ENCODE peak calls at places on chromosomes 6 and 20, in eight cellular contexts. One of them, this sample, is unnamed.

GRCh38 chr20:7723284-7723683 is 217.0 kb downstream of the HAO1 start:
- DNase-seq in fibroblast of lung: peak; percentile 52
- DNase-seq in MM.1S: no peak
- DNase-seq in GM23248: peak; percentile 73
- DNase-seq in PC-9: no peak
- DNase-seq in HepG2: no peak
- DNase-seq in PC-3: peak; percentile 80
- DNase-seq in astrocyte: peak; percentile 53
- DNase-seq in this sample: no peak

GRCh38 chr6:158496700-158497099 is 63.2 kb upstream of the TMEM181 start:
- DNase-seq in GM23248: no peak
- DNase-seq in astrocyte: no peak
- DNase-seq in PC-9: no peak
- DNase-seq in HepG2: no peak
- DNase-seq in MM.1S: no peak
- DNase-seq in fibroblast of lung: no peak
- DNase-seq in PC-3: no peak
- DNase-seq in this sample: peak; percentile 29

GRCh38 chr6:166289181-166290061 is 18.8 kb downstream of the PRR18 start:
- DNase-seq in astrocyte: no peak
- DNase-seq in PC-3: no peak
- DNase-seq in GM23248: no peak
- DNase-seq in HepG2: no peak
- DNase-seq in fibroblast of lung: no peak
- DNase-seq in PC-9: no peak
- DNase-seq in MM.1S: no peak
- DNase-seq in this sample: no peak

GRCh38 chr20:43590036-43590391 is 723 bp upstream of the IFT52 start:
- DNase-seq in PC-9: no peak
- DNase-seq in fibroblast of lung: no peak
- DNase-seq in astrocyte: no peak
- DNase-seq in GM23248: no peak
- DNase-seq in MM.1S: no peak
- DNase-seq in PC-3: no peak
- DNase-seq in HepG2: peak; percentile 30
- DNase-seq in this sample: peak; percentile 67

GRCh38 chr6:168125429-168126001 is 46.5 kb upstream of the FRMD1 start:
- DNase-seq in GM23248: no peak
- DNase-seq in astrocyte: no peak
- DNase-seq in fibroblast of lung: no peak
- DNase-seq in PC-9: no peak
- DNase-seq in MM.1S: no peak
- DNase-seq in PC-3: no peak
- DNase-seq in HepG2: no peak
- DNase-seq in this sample: no peak

GRCh38 chr6:66568271-66568670 is 861.2 kb upstream of the EYS start:
- DNase-seq in PC-9: no peak
- DNase-seq in PC-3: no peak
- DNase-seq in astrocyte: no peak
- DNase-seq in HepG2: peak; percentile 55
- DNase-seq in GM23248: no peak
- DNase-seq in MM.1S: no peak
- DNase-seq in fibroblast of lung: no peak
- DNase-seq in this sample: peak; percentile 3

GRCh38 chr6:54191460-54191859 is 80.2 kb downstream of the MLIP start:
- DNase-seq in astrocyte: peak; percentile 33
- DNase-seq in MM.1S: no peak
- DNase-seq in fibroblast of lung: peak; percentile 52
- DNase-seq in GM23248: peak; percentile 32
- DNase-seq in HepG2: no peak
- DNase-seq in PC-9: no peak
- DNase-seq in PC-3: peak; percentile 7
- DNase-seq in this sample: no peak

GRCh38 chr6:20918868-20919267 is 384.6 kb downstream of the CDKAL1 start:
- DNase-seq in MM.1S: no peak
- DNase-seq in HepG2: no peak
- DNase-seq in PC-9: no peak
- DNase-seq in PC-3: no peak
- DNase-seq in astrocyte: peak; percentile 49
- DNase-seq in fibroblast of lung: peak; percentile 43
- DNase-seq in GM23248: no peak
- DNase-seq in this sample: no peak

GRCh38 chr6:98834060-98835031 is at the start of gene POU3F2:
- DNase-seq in HepG2: peak; percentile 57
- DNase-seq in fibroblast of lung: peak; percentile 99
- DNase-seq in PC-3: peak; percentile 61
- DNase-seq in GM23248: peak; percentile 72
- DNase-seq in PC-9: peak; percentile 52
- DNase-seq in MM.1S: peak; percentile 92
- DNase-seq in astrocyte: peak; percentile 98
- DNase-seq in this sample: peak; percentile 99

GRCh38 chr20:62704341-62704948 is 4.2 kb upstream of the NTSR1 start:
- DNase-seq in fibroblast of lung: peak; percentile 92
- DNase-seq in MM.1S: no peak
- DNase-seq in astrocyte: peak; percentile 86
- DNase-seq in GM23248: peak; percentile 92
- DNase-seq in PC-3: peak; percentile 99
- DNase-seq in HepG2: peak; percentile 67
- DNase-seq in PC-9: peak; percentile 98
- DNase-seq in this sample: no peak

GRCh38 chr6:1665214-1665613 is 55.5 kb downstream of the FOXC1 start:
- DNase-seq in GM23248: no peak
- DNase-seq in astrocyte: no peak
- DNase-seq in fibroblast of lung: no peak
- DNase-seq in PC-9: no peak
- DNase-seq in HepG2: no peak
- DNase-seq in PC-3: no peak
- DNase-seq in MM.1S: no peak
- DNase-seq in this sample: no peak

GRCh38 chr6:1670711-1671462 is 61.2 kb downstream of the FOXC1 start:
- DNase-seq in HepG2: no peak
- DNase-seq in fibroblast of lung: peak; percentile 85
- DNase-seq in PC-3: no peak
- DNase-seq in PC-9: peak; percentile 69
- DNase-seq in astrocyte: peak; percentile 81
- DNase-seq in GM23248: no peak
- DNase-seq in MM.1S: no peak
- DNase-seq in this sample: peak; percentile 44

GRCh38 chr6:1669996-1670395 is 60.3 kb downstream of the FOXC1 start:
- DNase-seq in fibroblast of lung: no peak
- DNase-seq in PC-3: no peak
- DNase-seq in astrocyte: no peak
- DNase-seq in GM23248: no peak
- DNase-seq in MM.1S: no peak
- DNase-seq in PC-9: no peak
- DNase-seq in HepG2: no peak
- DNase-seq in this sample: no peak

GRCh38 chr6:1667805-1668175 is 58.1 kb downstream of the FOXC1 start:
- DNase-seq in fibroblast of lung: no peak
- DNase-seq in HepG2: no peak
- DNase-seq in PC-3: no peak
- DNase-seq in PC-9: no peak
- DNase-seq in GM23248: no peak
- DNase-seq in astrocyte: no peak
- DNase-seq in MM.1S: no peak
- DNase-seq in this sample: no peak

DNA sequence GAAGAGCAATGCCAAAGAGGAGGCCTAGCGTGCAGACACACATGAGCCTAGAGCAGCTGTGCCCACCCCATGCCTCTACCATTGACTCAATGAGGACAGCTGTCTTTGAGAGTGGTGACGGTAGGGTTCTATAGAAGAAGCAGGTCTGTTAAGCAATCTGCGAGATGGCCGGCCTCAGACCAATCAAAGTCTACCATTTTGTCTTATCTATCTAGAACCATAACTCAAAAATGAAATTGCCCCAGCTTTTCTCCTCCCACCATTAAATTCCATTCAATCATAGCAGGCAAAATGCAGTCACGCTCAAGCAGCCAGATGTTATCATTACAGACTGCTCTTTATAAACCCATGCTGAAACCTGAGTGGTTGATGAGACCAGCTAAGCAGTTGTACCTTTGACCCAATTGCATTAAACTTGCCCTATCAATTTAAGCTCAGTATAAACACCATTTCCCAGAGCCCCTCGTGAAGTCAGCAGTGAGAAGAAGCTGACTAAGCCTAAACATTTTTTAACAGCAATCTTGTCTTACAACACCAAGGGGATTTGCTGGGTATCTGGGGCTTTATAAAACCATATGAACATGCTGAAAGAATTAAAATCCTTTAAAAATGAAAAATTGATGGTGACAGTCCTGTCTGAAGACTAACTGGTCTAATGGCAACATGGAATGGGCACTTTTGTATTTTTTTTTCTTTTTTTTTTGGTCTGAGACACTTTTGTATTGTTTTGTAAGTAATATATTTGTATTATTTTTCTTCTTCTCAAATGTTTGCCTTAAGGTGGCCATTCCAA is 57.5 kb downstream of the FOXC1 start:
- DNase-seq in PC-3: no peak
- DNase-seq in GM23248: no peak
- DNase-seq in astrocyte: peak; percentile 10
- DNase-seq in HepG2: no peak
- DNase-seq in MM.1S: no peak
- DNase-seq in PC-9: no peak
- DNase-seq in fibroblast of lung: peak; percentile 8
- DNase-seq in this sample: no peak
- TF ChIP-seq EZH2 in PC-3: no peak
- TF ChIP-seq EZH2 in GM23248: no peak
- TF ChIP-seq EZH2 in astrocyte: no peak
- TF ChIP-seq EZH2 in HepG2: no peak
- TF ChIP-seq EZH2 in MM.1S: no peak
- TF ChIP-seq EZH2 in PC-9: no peak
- TF ChIP-seq EZH2 in fibroblast of lung: no peak
- TF ChIP-seq EZH2 in this sample: no peak

DNA sequence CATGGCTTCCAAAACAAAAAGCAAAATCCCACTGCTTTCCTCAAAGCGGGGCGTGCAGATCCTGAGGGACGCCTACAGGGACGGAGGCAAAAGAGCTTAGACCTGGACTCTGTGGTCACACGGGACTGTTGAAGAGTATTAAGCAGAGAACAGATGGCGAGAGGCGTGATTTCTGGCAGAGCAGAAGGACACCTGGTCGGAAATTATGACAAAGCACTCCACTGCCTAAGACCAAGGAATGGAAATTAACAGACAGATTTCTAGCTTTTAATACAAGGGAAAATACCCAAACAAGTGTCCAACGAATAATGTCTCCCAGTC is 15.4 kb downstream of the CST7 start:
- DNase-seq in HepG2: no peak
- DNase-seq in GM23248: no peak
- DNase-seq in astrocyte: no peak
- DNase-seq in fibroblast of lung: no peak
- DNase-seq in PC-9: no peak
- DNase-seq in PC-3: no peak
- DNase-seq in MM.1S: no peak
- DNase-seq in this sample: no peak
- H3K36me3 ChIP-seq in HepG2: peaks cover 86% of the 10 kb centered on the region
- H3K36me3 ChIP-seq in GM23248: no peaks in the 10 kb centered on the region
- H3K36me3 ChIP-seq in astrocyte: peaks cover 9% of the 10 kb centered on the region
- H3K36me3 ChIP-seq in fibroblast of lung: peaks cover 11% of the 10 kb centered on the region
- H3K36me3 ChIP-seq in PC-9: peaks cover 1% of the 10 kb centered on the region
- H3K36me3 ChIP-seq in PC-3: peaks cover 24% of the 10 kb centered on the region
- H3K36me3 ChIP-seq in MM.1S: peaks cover 8% of the 10 kb centered on the region
- H3K36me3 ChIP-seq in this sample: no peaks in the 10 kb centered on the region

GRCh38 chr20:31662372-31662854 is 24.7 kb downstream of the COX4I2 start:
- DNase-seq in HepG2: no peak
- DNase-seq in fibroblast of lung: no peak
- DNase-seq in astrocyte: no peak
- DNase-seq in PC-9: no peak
- DNase-seq in MM.1S: no peak
- DNase-seq in PC-3: no peak
- DNase-seq in GM23248: no peak
- DNase-seq in this sample: no peak

GRCh38 chr20:31664696-31665354 is 27.1 kb downstream of the COX4I2 start:
- DNase-seq in astrocyte: no peak
- DNase-seq in PC-9: peak; percentile 20
- DNase-seq in HepG2: no peak
- DNase-seq in PC-3: no peak
- DNase-seq in MM.1S: no peak
- DNase-seq in GM23248: no peak
- DNase-seq in fibroblast of lung: no peak
- DNase-seq in this sample: no peak

GRCh38 chr20:31663838-31664695 is 26.4 kb downstream of the COX4I2 start:
- DNase-seq in PC-3: peak; percentile 32
- DNase-seq in astrocyte: no peak
- DNase-seq in MM.1S: no peak
- DNase-seq in PC-9: no peak
- DNase-seq in GM23248: no peak
- DNase-seq in HepG2: peak; percentile 97
- DNase-seq in fibroblast of lung: no peak
- DNase-seq in this sample: no peak

GRCh38 chr20:31661625-31662371 is 24.1 kb downstream of the COX4I2 start:
- DNase-seq in PC-3: peak; percentile 68
- DNase-seq in astrocyte: peak; percentile 44
- DNase-seq in HepG2: peak; percentile 76
- DNase-seq in GM23248: peak; percentile 86
- DNase-seq in PC-9: peak; percentile 73
- DNase-seq in MM.1S: peak; percentile 73
- DNase-seq in fibroblast of lung: peak; percentile 69
- DNase-seq in this sample: peak; percentile 90

GRCh38 chr20:31663524-31663837 is 25.8 kb downstream of the COX4I2 start:
- DNase-seq in MM.1S: no peak
- DNase-seq in GM23248: no peak
- DNase-seq in fibroblast of lung: no peak
- DNase-seq in HepG2: no peak
- DNase-seq in astrocyte: no peak
- DNase-seq in PC-3: no peak
- DNase-seq in PC-9: no peak
- DNase-seq in this sample: no peak
- TF ChIP-seq EZH2 in MM.1S: no peak
- TF ChIP-seq EZH2 in GM23248: no peak
- TF ChIP-seq EZH2 in fibroblast of lung: no peak
- TF ChIP-seq EZH2 in HepG2: no peak
- TF ChIP-seq EZH2 in astrocyte: no peak
- TF ChIP-seq EZH2 in PC-3: no peak
- TF ChIP-seq EZH2 in PC-9: no peak
- TF ChIP-seq EZH2 in this sample: no peak

GRCh38 chr6:44257007-44257752 is at the start of gene SLC35B2:
- DNase-seq in fibroblast of lung: peak; percentile 81
- DNase-seq in PC-3: peak; percentile 72
- DNase-seq in astrocyte: peak; percentile 60
- DNase-seq in HepG2: peak; percentile 88
- DNase-seq in MM.1S: peak; percentile 69
- DNase-seq in PC-9: peak; percentile 79
- DNase-seq in GM23248: peak; percentile 84
- DNase-seq in this sample: peak; percentile 93

GRCh38 chr6:44256291-44257006 is 879 bp downstream of the SLC35B2 start:
- DNase-seq in astrocyte: no peak
- DNase-seq in HepG2: no peak
- DNase-seq in PC-3: peak; percentile 45
- DNase-seq in GM23248: no peak
- DNase-seq in PC-9: peak; percentile 16
- DNase-seq in MM.1S: peak; percentile 18
- DNase-seq in fibroblast of lung: no peak
- DNase-seq in this sample: no peak

GRCh38 chr6:44258325-44258863 is 1.1 kb upstream of the SLC35B2 start:
- DNase-seq in PC-3: no peak
- DNase-seq in astrocyte: no peak
- DNase-seq in fibroblast of lung: no peak
- DNase-seq in HepG2: no peak
- DNase-seq in GM23248: no peak
- DNase-seq in MM.1S: no peak
- DNase-seq in PC-9: no peak
- DNase-seq in this sample: no peak

GRCh38 chr6:44258921-44259320 is 1.6 kb upstream of the SLC35B2 start:
- DNase-seq in astrocyte: no peak
- DNase-seq in PC-3: no peak
- DNase-seq in fibroblast of lung: no peak
- DNase-seq in GM23248: no peak
- DNase-seq in HepG2: no peak
- DNase-seq in MM.1S: no peak
- DNase-seq in PC-9: no peak
- DNase-seq in this sample: no peak

GRCh38 chr6:44257753-44258324 is 511 bp upstream of the SLC35B2 start:
- DNase-seq in PC-9: no peak
- DNase-seq in astrocyte: no peak
- DNase-seq in GM23248: no peak
- DNase-seq in PC-3: no peak
- DNase-seq in MM.1S: no peak
- DNase-seq in HepG2: no peak
- DNase-seq in fibroblast of lung: no peak
- DNase-seq in this sample: no peak
- H3K36me3 ChIP-seq in PC-9: peaks cover 17% of the 10 kb centered on the region
- H3K36me3 ChIP-seq in astrocyte: peaks cover 21% of the 10 kb centered on the region
- H3K36me3 ChIP-seq in GM23248: peaks cover 16% of the 10 kb centered on the region
- H3K36me3 ChIP-seq in PC-3: peaks cover 19% of the 10 kb centered on the region
- H3K36me3 ChIP-seq in MM.1S: peaks cover 4% of the 10 kb centered on the region
- H3K36me3 ChIP-seq in HepG2: peaks cover 55% of the 10 kb centered on the region
- H3K36me3 ChIP-seq in fibroblast of lung: peaks cover 14% of the 10 kb centered on the region
- H3K36me3 ChIP-seq in this sample: peaks cover 5% of the 10 kb centered on the region